ENCODE peak calls at places on chromosomes 7 and 10, in four cellular contexts. V is psoas muscle, I is mammary epithelial cell, D is ovary. X is an unnamed sample.

GRCh38 chr10:13525683-13526082 is 3.1 kb downstream of the BEND7 start:
- DNase-seq in V (no peak), I (no peak), D (no peak), X (no peak)

GRCh38 chr7:155279787-155280445 is 17.8 kb upstream of the INSIG1 start:
- DNase-seq in V (no peak), I (no peak), D (no peak), X (no peak)

GRCh38 chr7:17233643-17234397 is 64.6 kb upstream of the AHR start:
- DNase-seq in V (no peak), I (no peak), D (no peak), X (no peak)

GRCh38 chr10:131184503-131184902 is 127.0 kb downstream of the TCERG1L start:
- DNase-seq in V (no peak), I (no peak), D (no peak), X (no peak)

GRCh38 chr7:158507917-158508316 is 79.7 kb downstream of the PTPRN2 start:
- DNase-seq in V (no peak), I (no peak), D (no peak), X (no peak)

GRCh38 chr7:43439631-43440401 is 143.1 kb upstream of the STK17A start:
- DNase-seq in V (peak; percentile 60), I (peak; percentile 26), D (no peak), X (no peak)

GRCh38 chr7:143882611-143883078 is 19.3 kb downstream of the TCAF1 start:
- DNase-seq in V (peak; percentile 85), I (peak; percentile 6), D (peak; percentile 81), X (peak; percentile 24)

GRCh38 chr7:31251441-31251840 is 89.1 kb downstream of the NEUROD6 start:
- DNase-seq in V (no peak), I (peak; percentile 49), D (no peak), X (no peak)

GRCh38 chr7:5595545-5596045 is 172.0 kb upstream of the TNRC18 start:
- DNase-seq in V (no peak), I (peak; percentile 78), D (no peak), X (no peak)

DNA sequence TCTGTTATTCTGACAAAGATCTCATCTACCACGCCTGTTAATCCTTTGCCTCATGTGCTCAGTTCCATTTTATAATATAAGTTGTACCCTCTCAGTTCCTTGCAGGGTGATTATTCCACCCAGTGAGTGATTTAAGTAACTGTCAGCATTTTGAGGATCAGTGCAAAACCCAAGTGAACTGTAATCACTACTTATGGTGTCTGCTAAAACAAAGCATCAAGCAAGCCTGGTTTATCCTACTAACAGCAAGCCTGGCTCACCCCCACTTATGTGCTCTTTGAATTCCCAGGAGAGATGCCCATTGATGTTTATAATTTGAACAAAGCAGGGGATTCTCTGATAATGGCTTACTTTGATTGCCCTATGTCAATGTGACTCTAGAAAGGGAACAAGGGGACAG is 186.8 kb upstream of the LRGUK start:
- DNase-seq in V (no peak), I (no peak), D (no peak), X (no peak)
- H3K27me3 ChIP-seq in V (no peaks in the 10 kb centered on the region), I (no peaks in the 10 kb centered on the region), D (no peaks in the 10 kb centered on the region), X (no peaks in the 10 kb centered on the region)

DNA sequence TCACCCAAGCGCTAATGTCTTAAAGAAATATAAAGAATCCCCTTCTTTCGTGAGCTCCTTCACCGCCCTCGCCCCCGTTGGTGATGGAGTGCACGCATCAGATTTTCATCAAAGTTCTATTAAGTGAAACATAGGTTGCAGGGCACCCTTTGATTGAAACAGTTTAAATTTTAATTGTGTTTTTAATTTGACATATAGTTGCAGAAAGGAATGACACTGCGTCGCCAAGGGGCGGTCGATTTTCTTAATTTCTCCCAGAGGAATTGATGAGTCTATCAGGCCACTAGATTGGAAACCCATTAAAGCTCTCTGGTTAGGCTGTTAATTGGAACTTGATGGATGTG is 4.1 kb upstream of the HMX2 start:
- DNase-seq in V (no peak), I (no peak), D (no peak), X (no peak)
- H3K27me3 ChIP-seq in V (peaks cover 69% of the 10 kb centered on the region), I (peaks cover 89% of the 10 kb centered on the region), D (peaks cover 13% of the 10 kb centered on the region), X (peaks cover 100% of the 10 kb centered on the region)

DNA sequence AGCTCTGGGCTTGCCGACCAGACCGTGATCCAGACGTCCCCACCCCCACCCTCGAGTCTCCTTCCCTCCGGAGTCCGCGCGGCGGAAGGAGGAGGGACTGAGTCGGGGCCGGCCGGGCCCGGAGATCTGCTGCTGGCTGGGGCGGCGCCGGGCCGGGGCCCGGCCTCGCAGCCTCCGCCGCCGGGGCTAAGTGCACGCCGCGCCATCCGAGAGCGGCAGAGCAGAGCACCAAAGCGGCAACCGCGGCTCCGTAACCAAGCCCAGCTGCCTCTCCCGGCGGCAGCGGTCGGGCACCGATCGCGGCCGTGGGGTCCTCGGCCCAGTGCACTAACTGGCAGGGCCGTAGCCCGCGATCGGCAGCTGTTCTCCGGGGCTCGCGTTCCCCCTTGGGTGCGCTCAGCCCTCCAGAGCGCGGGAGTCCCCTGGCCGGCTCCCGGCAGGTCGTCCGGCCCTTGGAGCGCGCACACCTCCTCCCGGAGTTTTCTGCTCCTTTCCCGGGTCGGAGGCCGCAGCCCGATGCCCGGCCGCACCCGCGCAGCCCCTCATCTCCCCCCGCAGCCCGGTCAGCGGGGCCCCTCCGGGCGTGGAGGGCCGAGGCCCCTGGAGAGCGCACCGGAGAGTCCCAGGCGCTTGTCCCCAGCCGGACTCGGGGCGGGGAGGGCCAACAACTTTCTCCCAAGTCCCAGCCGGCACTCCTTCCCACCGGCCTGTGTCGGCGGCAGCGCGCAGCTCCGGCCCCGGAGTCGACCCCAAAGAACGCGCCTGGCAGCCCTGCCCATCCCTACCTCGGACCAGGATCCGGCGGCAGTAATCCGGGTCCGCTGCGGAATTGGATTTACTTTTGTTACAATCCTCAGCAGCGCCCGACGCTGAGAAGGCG is 799 bp downstream of the VAX1 start:
- DNase-seq in V (no peak), I (peak; percentile 45), D (no peak), X (no peak)
- H3K27me3 ChIP-seq in V (peaks cover 50% of the 10 kb centered on the region), I (peaks cover 72% of the 10 kb centered on the region), D (no peaks in the 10 kb centered on the region), X (peaks cover 96% of the 10 kb centered on the region)

GRCh38 chr7:141702047-141702567 is at the start of gene DENND11:
- DNase-seq in V (peak; percentile 70), I (peak; percentile 41), D (peak; percentile 67), X (peak; percentile 20)
- H3K27me3 ChIP-seq in V (no peaks in the 10 kb centered on the region), I (no peaks in the 10 kb centered on the region), D (no peaks in the 10 kb centered on the region), X (no peaks in the 10 kb centered on the region)

GRCh38 chr7:3649678-3650445 is 348.8 kb downstream of the SDK1 start:
- DNase-seq in V (no peak), I (peak; percentile 2), D (no peak), X (no peak)

GRCh38 chr7:3650844-3651243 is 349.8 kb downstream of the SDK1 start:
- DNase-seq in V (no peak), I (peak; percentile 36), D (no peak), X (no peak)

GRCh38 chr7:3657201-3657600 is 356.1 kb downstream of the SDK1 start:
- DNase-seq in V (no peak), I (no peak), D (no peak), X (no peak)

GRCh38 chr7:3655635-3656034 is 354.6 kb downstream of the SDK1 start:
- DNase-seq in V (no peak), I (no peak), D (no peak), X (no peak)
- H3K27me3 ChIP-seq in V (no peaks in the 10 kb centered on the region), I (no peaks in the 10 kb centered on the region), D (no peaks in the 10 kb centered on the region), X (no peaks in the 10 kb centered on the region)

GRCh38 chr7:39240864-39241263 is 263.2 kb downstream of the POU6F2 start:
- DNase-seq in V (no peak), I (peak; percentile 1), D (no peak), X (no peak)

DNA sequence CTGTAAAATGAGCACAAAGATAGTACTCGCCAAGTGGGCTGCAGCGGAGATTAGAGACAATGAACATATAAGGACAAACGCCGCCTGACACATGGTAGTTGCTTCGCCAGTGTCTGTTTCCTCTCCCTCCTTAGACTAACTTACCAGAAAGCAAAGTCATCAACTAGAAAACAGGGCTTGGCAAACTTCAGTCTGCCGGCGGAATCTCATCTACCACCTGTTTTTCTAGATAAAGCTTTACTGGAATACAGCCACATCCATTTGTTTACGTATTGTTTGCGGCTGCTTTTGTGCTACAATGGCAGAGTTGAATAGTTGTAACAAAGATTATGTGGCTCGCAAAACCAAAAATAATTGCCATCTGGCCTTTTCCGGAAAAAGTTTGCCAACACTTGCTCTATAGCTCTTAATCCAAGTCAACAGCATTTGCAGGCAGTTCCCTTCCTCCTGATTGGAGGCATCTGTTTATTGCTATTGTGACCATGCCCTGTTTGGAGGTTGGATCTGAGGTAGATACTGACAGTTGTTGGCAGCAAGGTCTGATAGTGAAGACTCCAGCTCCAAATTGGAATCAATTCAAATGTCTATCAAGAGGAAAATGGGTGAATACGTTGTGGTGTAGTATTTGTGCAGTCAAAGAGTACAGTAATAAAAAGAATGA is 260.6 kb downstream of the POU6F2 start:
- DNase-seq in V (no peak), I (no peak), D (no peak), X (no peak)
- H3K27me3 ChIP-seq in V (no peaks in the 10 kb centered on the region), I (no peaks in the 10 kb centered on the region), D (no peaks in the 10 kb centered on the region), X (no peaks in the 10 kb centered on the region)

GRCh38 chr10:26567349-26567721 is 129.2 kb downstream of the APBB1IP start:
- DNase-seq in V (no peak), I (no peak), D (no peak), X (no peak)
- H3K27me3 ChIP-seq in V (peaks cover 4% of the 10 kb centered on the region), I (peaks cover 11% of the 10 kb centered on the region), D (no peaks in the 10 kb centered on the region), X (peaks cover 10% of the 10 kb centered on the region)

DNA sequence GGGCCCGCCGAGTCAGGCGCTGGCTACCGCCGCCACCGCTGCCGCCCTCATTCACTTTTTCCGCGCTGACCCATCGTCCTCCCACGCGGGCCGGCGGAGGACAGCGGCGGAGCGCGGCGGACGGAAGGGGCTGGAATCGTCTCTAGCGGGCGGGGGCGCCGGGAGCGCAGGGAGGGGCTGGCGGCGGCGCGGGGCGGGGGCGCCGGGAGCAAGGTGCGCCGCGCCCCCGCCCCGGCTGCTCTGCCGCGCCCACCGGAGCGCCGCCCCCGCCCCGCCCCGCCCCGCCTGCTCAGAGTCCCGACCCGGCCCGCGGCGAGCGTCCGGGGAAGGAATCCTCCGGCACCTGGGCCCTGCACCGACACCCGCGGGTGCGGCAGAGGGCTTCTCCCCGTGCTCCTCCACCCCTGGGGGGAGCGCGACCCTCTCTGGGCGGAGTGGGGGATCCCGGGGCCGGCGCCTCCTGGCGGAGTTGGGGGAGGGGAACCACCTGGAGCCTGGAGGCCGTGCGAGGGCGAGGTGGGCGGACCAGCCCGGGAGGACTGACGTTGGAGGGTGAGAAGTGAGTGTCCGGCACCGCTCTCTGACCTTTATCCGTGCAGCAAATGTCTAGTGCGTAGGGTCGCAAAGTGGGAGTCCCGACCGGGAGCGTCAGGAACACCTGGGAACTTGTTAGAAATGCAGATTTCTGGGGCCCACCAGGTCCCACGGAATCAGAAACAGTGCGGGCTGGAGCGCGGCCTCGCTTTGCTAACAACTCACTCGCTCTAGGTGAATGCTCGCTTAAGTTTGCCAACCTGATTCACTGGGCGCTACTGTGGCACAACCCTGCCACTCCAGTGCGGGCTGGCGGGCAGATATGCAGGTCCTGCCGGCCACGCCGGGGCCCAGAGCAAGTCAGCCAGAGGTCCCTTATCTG is at the start of gene COBL:
- DNase-seq in V (peak; percentile 65), I (no peak), D (peak; percentile 36), X (peak; percentile 31)
- H3K27me3 ChIP-seq in V (no peaks in the 10 kb centered on the region), I (peaks cover 11% of the 10 kb centered on the region), D (no peaks in the 10 kb centered on the region), X (no peaks in the 10 kb centered on the region)

DNA sequence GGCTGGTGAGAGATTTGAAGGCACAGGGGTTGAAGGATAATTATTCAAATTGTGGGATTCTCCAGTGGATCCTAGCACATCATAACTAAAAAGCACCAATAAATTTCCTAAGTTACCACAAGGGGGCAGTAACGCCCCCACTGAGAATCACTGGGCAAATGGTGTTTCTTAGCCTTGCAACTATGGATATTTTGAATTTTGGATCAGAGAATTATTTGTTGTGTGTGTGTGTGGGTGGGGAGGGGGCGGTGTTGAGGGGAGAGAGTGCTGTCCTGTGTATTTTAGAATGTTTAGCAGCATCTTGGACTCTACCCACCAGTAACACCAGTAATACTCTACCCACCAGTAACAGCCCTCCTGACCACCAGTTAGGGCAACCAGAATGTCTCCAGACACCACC is 63.3 kb upstream of the PRKG1 start:
- DNase-seq in V (no peak), I (no peak), D (no peak), X (no peak)
- H3K27me3 ChIP-seq in V (no peaks in the 10 kb centered on the region), I (no peaks in the 10 kb centered on the region), D (no peaks in the 10 kb centered on the region), X (no peaks in the 10 kb centered on the region)

X was measured in gastrocnemius medialis.